ENCODE peak calls at places on chromosomes 1 and 21, in eight cellular contexts. One of them, this sample, is unnamed.

GRCh38 chr1:24955161-24955560 is 25.1 kb upstream of the RUNX3 start:
- DNase-seq in astrocyte of the spinal cord: peak; percentile 62
- DNase-seq in GM12864: no peak
- DNase-seq in CD4-positive, alpha-beta T cell: peak; percentile 47
- DNase-seq in coronary artery: no peak
- DNase-seq in activated B cell treated with CpG ODN at 0.5 μM for 24 hours: no peak
- DNase-seq in suprapubic skin: no peak
- DNase-seq in K562: no peak
- DNase-seq in this sample: no peak

GRCh38 chr21:41879190-41879998 is at the start of gene PRDM15:
- DNase-seq in astrocyte of the spinal cord: peak; percentile 83
- DNase-seq in GM12864: no peak
- DNase-seq in CD4-positive, alpha-beta T cell: peak; percentile 62
- DNase-seq in coronary artery: peak; percentile 86
- DNase-seq in activated B cell treated with CpG ODN at 0.5 μM for 24 hours: peak; percentile 83
- DNase-seq in suprapubic skin: peak; percentile 92
- DNase-seq in K562: peak; percentile 92
- DNase-seq in this sample: peak; percentile 77

GRCh38 chr1:192109576-192109975 is 48.7 kb upstream of the RGS18 start:
- DNase-seq in astrocyte of the spinal cord: no peak
- DNase-seq in GM12864: no peak
- DNase-seq in CD4-positive, alpha-beta T cell: no peak
- DNase-seq in coronary artery: no peak
- DNase-seq in activated B cell treated with CpG ODN at 0.5 μM for 24 hours: no peak
- DNase-seq in suprapubic skin: no peak
- DNase-seq in K562: no peak
- DNase-seq in this sample: no peak

GRCh38 chr1:61226791-61227567 is 144.6 kb downstream of the NFIA start:
- DNase-seq in astrocyte of the spinal cord: no peak
- DNase-seq in GM12864: no peak
- DNase-seq in CD4-positive, alpha-beta T cell: no peak
- DNase-seq in coronary artery: no peak
- DNase-seq in activated B cell treated with CpG ODN at 0.5 μM for 24 hours: no peak
- DNase-seq in suprapubic skin: no peak
- DNase-seq in K562: no peak
- DNase-seq in this sample: no peak

GRCh38 chr1:56446531-56447098 is 132.7 kb downstream of the PLPP3 start:
- DNase-seq in astrocyte of the spinal cord: no peak
- DNase-seq in GM12864: no peak
- DNase-seq in CD4-positive, alpha-beta T cell: no peak
- DNase-seq in coronary artery: peak; percentile 83
- DNase-seq in activated B cell treated with CpG ODN at 0.5 μM for 24 hours: no peak
- DNase-seq in suprapubic skin: no peak
- DNase-seq in K562: no peak
- DNase-seq in this sample: no peak

GRCh38 chr1:247335871-247336270 is 4.2 kb upstream of the ZNF496 start:
- DNase-seq in astrocyte of the spinal cord: no peak
- DNase-seq in GM12864: no peak
- DNase-seq in CD4-positive, alpha-beta T cell: no peak
- DNase-seq in coronary artery: no peak
- DNase-seq in activated B cell treated with CpG ODN at 0.5 μM for 24 hours: no peak
- DNase-seq in suprapubic skin: no peak
- DNase-seq in K562: no peak
- DNase-seq in this sample: no peak

GRCh38 chr21:42289926-42290325 is 25.3 kb downstream of the TFF3 start:
- DNase-seq in astrocyte of the spinal cord: no peak
- DNase-seq in GM12864: no peak
- DNase-seq in CD4-positive, alpha-beta T cell: no peak
- DNase-seq in coronary artery: no peak
- DNase-seq in activated B cell treated with CpG ODN at 0.5 μM for 24 hours: no peak
- DNase-seq in suprapubic skin: no peak
- DNase-seq in K562: no peak
- DNase-seq in this sample: no peak

GRCh38 chr1:94061513-94062443 is 59.2 kb downstream of the ABCA4 start:
- DNase-seq in astrocyte of the spinal cord: peak; percentile 83
- DNase-seq in GM12864: no peak
- DNase-seq in CD4-positive, alpha-beta T cell: no peak
- DNase-seq in coronary artery: peak; percentile 74
- DNase-seq in activated B cell treated with CpG ODN at 0.5 μM for 24 hours: no peak
- DNase-seq in suprapubic skin: peak; percentile 82
- DNase-seq in K562: peak; percentile 77
- DNase-seq in this sample: peak; percentile 44

GRCh38 chr1:203682401-203683383 is 56.1 kb downstream of the ATP2B4 start:
- DNase-seq in astrocyte of the spinal cord: no peak
- DNase-seq in GM12864: peak; percentile 16
- DNase-seq in CD4-positive, alpha-beta T cell: peak; percentile 80
- DNase-seq in coronary artery: no peak
- DNase-seq in activated B cell treated with CpG ODN at 0.5 μM for 24 hours: no peak
- DNase-seq in suprapubic skin: no peak
- DNase-seq in K562: peak; percentile 59
- DNase-seq in this sample: no peak

GRCh38 chr1:240575976-240576666 is 35.8 kb downstream of the GREM2 start:
- DNase-seq in astrocyte of the spinal cord: peak; percentile 51
- DNase-seq in GM12864: peak; percentile 55
- DNase-seq in CD4-positive, alpha-beta T cell: no peak
- DNase-seq in coronary artery: no peak
- DNase-seq in activated B cell treated with CpG ODN at 0.5 μM for 24 hours: no peak
- DNase-seq in suprapubic skin: no peak
- DNase-seq in K562: no peak
- DNase-seq in this sample: no peak

GRCh38 chr1:16046865-16047264 is 3.3 kb downstream of the CLCNKB start:
- DNase-seq in astrocyte of the spinal cord: no peak
- DNase-seq in GM12864: no peak
- DNase-seq in CD4-positive, alpha-beta T cell: no peak
- DNase-seq in coronary artery: no peak
- DNase-seq in activated B cell treated with CpG ODN at 0.5 μM for 24 hours: no peak
- DNase-seq in suprapubic skin: no peak
- DNase-seq in K562: no peak
- DNase-seq in this sample: no peak

GRCh38 chr1:200628223-200628868 is 7.8 kb upstream of the KIF14 start:
- DNase-seq in astrocyte of the spinal cord: no peak
- DNase-seq in GM12864: peak; percentile 78
- DNase-seq in CD4-positive, alpha-beta T cell: no peak
- DNase-seq in coronary artery: no peak
- DNase-seq in activated B cell treated with CpG ODN at 0.5 μM for 24 hours: peak; percentile 19
- DNase-seq in suprapubic skin: no peak
- DNase-seq in K562: no peak
- DNase-seq in this sample: no peak

GRCh38 chr21:45549670-45550463 is 7.6 kb upstream of the SLC19A1 start:
- DNase-seq in astrocyte of the spinal cord: no peak
- DNase-seq in GM12864: no peak
- DNase-seq in CD4-positive, alpha-beta T cell: no peak
- DNase-seq in coronary artery: no peak
- DNase-seq in activated B cell treated with CpG ODN at 0.5 μM for 24 hours: no peak
- DNase-seq in suprapubic skin: peak; percentile 65
- DNase-seq in K562: no peak
- DNase-seq in this sample: no peak

GRCh38 chr1:20123696-20124450 is 4.5 kb upstream of the PLA2G2D start:
- DNase-seq in astrocyte of the spinal cord: peak; percentile 27
- DNase-seq in GM12864: no peak
- DNase-seq in CD4-positive, alpha-beta T cell: no peak
- DNase-seq in coronary artery: no peak
- DNase-seq in activated B cell treated with CpG ODN at 0.5 μM for 24 hours: no peak
- DNase-seq in suprapubic skin: no peak
- DNase-seq in K562: no peak
- DNase-seq in this sample: no peak

GRCh38 chr1:212039622-212040021 is 4.1 kb downstream of the DTL start:
- DNase-seq in astrocyte of the spinal cord: no peak
- DNase-seq in GM12864: no peak
- DNase-seq in CD4-positive, alpha-beta T cell: no peak
- DNase-seq in coronary artery: no peak
- DNase-seq in activated B cell treated with CpG ODN at 0.5 μM for 24 hours: no peak
- DNase-seq in suprapubic skin: no peak
- DNase-seq in K562: no peak
- DNase-seq in this sample: no peak

GRCh38 chr1:109783436-109783835 is 19.7 kb upstream of the EPS8L3 start:
- DNase-seq in astrocyte of the spinal cord: no peak
- DNase-seq in GM12864: no peak
- DNase-seq in CD4-positive, alpha-beta T cell: no peak
- DNase-seq in coronary artery: no peak
- DNase-seq in activated B cell treated with CpG ODN at 0.5 μM for 24 hours: no peak
- DNase-seq in suprapubic skin: no peak
- DNase-seq in K562: no peak
- DNase-seq in this sample: no peak

GRCh38 chr1:221841291-221841982 is 99.5 kb upstream of the DUSP10 start:
- DNase-seq in astrocyte of the spinal cord: no peak
- DNase-seq in GM12864: no peak
- DNase-seq in CD4-positive, alpha-beta T cell: no peak
- DNase-seq in coronary artery: no peak
- DNase-seq in activated B cell treated with CpG ODN at 0.5 μM for 24 hours: no peak
- DNase-seq in suprapubic skin: no peak
- DNase-seq in K562: no peak
- DNase-seq in this sample: no peak

GRCh38 chr1:87840772-87841171 is 512.1 kb downstream of the LMO4 start:
- DNase-seq in astrocyte of the spinal cord: no peak
- DNase-seq in GM12864: no peak
- DNase-seq in CD4-positive, alpha-beta T cell: no peak
- DNase-seq in coronary artery: no peak
- DNase-seq in activated B cell treated with CpG ODN at 0.5 μM for 24 hours: no peak
- DNase-seq in suprapubic skin: no peak
- DNase-seq in K562: no peak
- DNase-seq in this sample: no peak

GRCh38 chr1:184903111-184903692 is 71.1 kb downstream of the NIBAN1 start:
- DNase-seq in astrocyte of the spinal cord: no peak
- DNase-seq in GM12864: no peak
- DNase-seq in CD4-positive, alpha-beta T cell: no peak
- DNase-seq in coronary artery: no peak
- DNase-seq in activated B cell treated with CpG ODN at 0.5 μM for 24 hours: no peak
- DNase-seq in suprapubic skin: no peak
- DNase-seq in K562: no peak
- DNase-seq in this sample: no peak

GRCh38 chr1:110421159-110421777 is 13.8 kb upstream of the LAMTOR5 start:
- DNase-seq in astrocyte of the spinal cord: peak; percentile 46
- DNase-seq in GM12864: no peak
- DNase-seq in CD4-positive, alpha-beta T cell: no peak
- DNase-seq in coronary artery: no peak
- DNase-seq in activated B cell treated with CpG ODN at 0.5 μM for 24 hours: no peak
- DNase-seq in suprapubic skin: no peak
- DNase-seq in K562: no peak
- DNase-seq in this sample: no peak

GRCh38 chr1:177744906-177745305 is 225.0 kb downstream of the SEC16B start:
- DNase-seq in astrocyte of the spinal cord: no peak
- DNase-seq in GM12864: no peak
- DNase-seq in CD4-positive, alpha-beta T cell: no peak
- DNase-seq in coronary artery: no peak
- DNase-seq in activated B cell treated with CpG ODN at 0.5 μM for 24 hours: no peak
- DNase-seq in suprapubic skin: no peak
- DNase-seq in K562: no peak
- DNase-seq in this sample: no peak

GRCh38 chr1:26276432-26276838 is 3.5 kb upstream of the SH3BGRL3 start:
- DNase-seq in astrocyte of the spinal cord: no peak
- DNase-seq in GM12864: no peak
- DNase-seq in CD4-positive, alpha-beta T cell: no peak
- DNase-seq in coronary artery: no peak
- DNase-seq in activated B cell treated with CpG ODN at 0.5 μM for 24 hours: no peak
- DNase-seq in suprapubic skin: no peak
- DNase-seq in K562: no peak
- DNase-seq in this sample: no peak

GRCh38 chr21:32096411-32096810 is 182.4 kb downstream of the MIS18A start:
- DNase-seq in astrocyte of the spinal cord: no peak
- DNase-seq in GM12864: no peak
- DNase-seq in CD4-positive, alpha-beta T cell: no peak
- DNase-seq in coronary artery: no peak
- DNase-seq in activated B cell treated with CpG ODN at 0.5 μM for 24 hours: no peak
- DNase-seq in suprapubic skin: no peak
- DNase-seq in K562: peak; percentile 65
- DNase-seq in this sample: no peak
- TF ChIP-seq CTCF in astrocyte of the spinal cord: peak; percentile 36
- TF ChIP-seq CTCF in GM12864: peak; percentile 43
- TF ChIP-seq CTCF in CD4-positive, alpha-beta T cell: no peak
- TF ChIP-seq CTCF in coronary artery: no peak
- TF ChIP-seq CTCF in activated B cell treated with CpG ODN at 0.5 μM for 24 hours: no peak
- TF ChIP-seq CTCF in suprapubic skin: no peak
- TF ChIP-seq CTCF in K562: peak; percentile 64
- TF ChIP-seq CTCF in this sample: peak; percentile 28

GRCh38 chr1:8862528-8862927 is 16.0 kb downstream of the ENO1 start:
- DNase-seq in astrocyte of the spinal cord: no peak
- DNase-seq in GM12864: no peak
- DNase-seq in CD4-positive, alpha-beta T cell: no peak
- DNase-seq in coronary artery: no peak
- DNase-seq in activated B cell treated with CpG ODN at 0.5 μM for 24 hours: no peak
- DNase-seq in suprapubic skin: no peak
- DNase-seq in K562: peak; percentile 57
- DNase-seq in this sample: peak; percentile 44
- TF ChIP-seq CTCF in astrocyte of the spinal cord: peak; percentile 72
- TF ChIP-seq CTCF in GM12864: peak; percentile 77
- TF ChIP-seq CTCF in CD4-positive, alpha-beta T cell: peak; percentile 59
- TF ChIP-seq CTCF in coronary artery: no peak
- TF ChIP-seq CTCF in activated B cell treated with CpG ODN at 0.5 μM for 24 hours: no peak
- TF ChIP-seq CTCF in suprapubic skin: no peak
- TF ChIP-seq CTCF in K562: peak; percentile 98
- TF ChIP-seq CTCF in this sample: peak; percentile 70

DNA sequence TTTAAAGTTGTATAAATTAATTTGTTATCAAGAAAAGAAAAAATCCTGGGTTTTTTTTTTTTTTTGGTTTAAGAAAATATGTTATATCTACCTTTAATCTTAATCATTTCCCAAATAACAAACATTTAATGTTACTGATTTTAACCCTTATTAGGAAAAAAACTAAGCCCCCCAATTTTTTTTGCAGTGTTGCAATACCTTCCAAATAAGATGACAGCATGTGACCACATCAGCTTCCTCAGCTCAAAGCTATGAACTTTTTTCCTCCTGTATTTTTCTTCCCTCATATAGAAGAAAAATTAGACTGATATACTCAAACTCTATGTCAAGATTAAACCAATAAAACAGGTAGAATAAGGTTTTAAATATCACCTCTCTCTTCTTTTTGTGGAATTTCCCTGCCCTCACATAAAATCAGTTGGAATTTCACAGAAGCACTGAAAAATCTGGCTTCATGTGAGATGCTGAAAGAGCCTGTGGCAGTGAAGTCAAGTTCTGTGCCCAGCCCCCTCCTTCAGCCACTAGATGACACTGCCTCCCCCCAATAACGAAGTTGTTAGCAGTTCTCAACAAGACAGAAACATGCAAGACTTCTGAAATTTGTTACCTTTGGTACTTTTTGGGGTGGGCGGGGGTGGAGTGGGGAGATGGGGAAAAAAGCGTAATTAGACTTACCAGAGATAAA is 9.6 kb upstream of the SMYD2 start:
- DNase-seq in astrocyte of the spinal cord: no peak
- DNase-seq in GM12864: no peak
- DNase-seq in CD4-positive, alpha-beta T cell: no peak
- DNase-seq in coronary artery: no peak
- DNase-seq in activated B cell treated with CpG ODN at 0.5 μM for 24 hours: no peak
- DNase-seq in suprapubic skin: no peak
- DNase-seq in K562: no peak
- DNase-seq in this sample: no peak
- TF ChIP-seq CTCF in astrocyte of the spinal cord: peak; percentile 15
- TF ChIP-seq CTCF in GM12864: no peak
- TF ChIP-seq CTCF in CD4-positive, alpha-beta T cell: peak; percentile 34
- TF ChIP-seq CTCF in coronary artery: no peak
- TF ChIP-seq CTCF in activated B cell treated with CpG ODN at 0.5 μM for 24 hours: no peak
- TF ChIP-seq CTCF in suprapubic skin: no peak
- TF ChIP-seq CTCF in K562: peak; percentile 31
- TF ChIP-seq CTCF in this sample: no peak

DNA sequence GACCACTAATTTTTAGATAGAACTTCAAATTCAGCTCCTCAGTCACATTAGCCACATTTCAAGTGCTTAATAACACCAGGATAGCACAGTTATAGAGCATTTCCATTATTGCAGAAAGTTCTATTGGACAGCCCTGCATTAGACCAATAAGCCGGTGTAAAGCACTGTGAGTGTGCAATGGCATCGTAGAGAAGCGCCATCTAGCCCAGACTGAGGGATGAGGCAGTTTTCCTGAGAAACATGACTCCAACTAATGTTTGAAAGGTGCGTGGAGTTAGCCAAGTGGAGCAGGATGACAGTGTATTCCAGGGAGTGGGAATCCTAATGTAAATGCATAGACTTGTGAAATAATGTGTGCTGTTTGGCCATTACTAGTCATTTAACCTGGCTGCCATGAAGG is 7.7 kb downstream of the RPE65 start:
- DNase-seq in astrocyte of the spinal cord: no peak
- DNase-seq in GM12864: no peak
- DNase-seq in CD4-positive, alpha-beta T cell: no peak
- DNase-seq in coronary artery: no peak
- DNase-seq in activated B cell treated with CpG ODN at 0.5 μM for 24 hours: no peak
- DNase-seq in suprapubic skin: no peak
- DNase-seq in K562: no peak
- DNase-seq in this sample: no peak
- TF ChIP-seq CTCF in astrocyte of the spinal cord: no peak
- TF ChIP-seq CTCF in GM12864: no peak
- TF ChIP-seq CTCF in CD4-positive, alpha-beta T cell: no peak
- TF ChIP-seq CTCF in coronary artery: no peak
- TF ChIP-seq CTCF in activated B cell treated with CpG ODN at 0.5 μM for 24 hours: no peak
- TF ChIP-seq CTCF in suprapubic skin: no peak
- TF ChIP-seq CTCF in K562: no peak
- TF ChIP-seq CTCF in this sample: no peak

This sample was measured in progenitor cell of endocrine pancreas.